ENCODE peak calls at places on chromosomes 16 and 17, in eight cellular contexts. P is WERI-Rb-1; N is transverse colon; W is mammary epithelial cell; J is AG04450; Y is left ventricle myocardium inferior; H is upper lobe of right lung; O is CD8-positive, alpha-beta memory T cell. V is an unnamed sample.

GRCh38 chr17:40443196-40443987 is at the start of gene IGFBP4:
- DNase-seq in N (peak; percentile 84), P (peak; percentile 92), H (peak; percentile 93), O (peak; percentile 74), Y (peak; percentile 84), W (peak; percentile 55), J (no peak), V (no peak)

GRCh38 chr17:15392326-15392739 is 50.9 kb upstream of the TEKT3 start:
- DNase-seq in H (no peak), Y (peak; percentile 52), J (peak; percentile 76), O (no peak), N (no peak), P (no peak), W (peak; percentile 96), V (peak; percentile 98)

GRCh38 chr16:71542377-71542776 is 16.2 kb downstream of the CHST4 start:
- DNase-seq in P (peak; percentile 85), O (peak; percentile 65), N (peak; percentile 60), W (peak; percentile 42), Y (peak; percentile 18), H (peak; percentile 70), J (no peak), V (no peak)

GRCh38 chr16:73671102-73671501 is 623.2 kb upstream of the ZFHX3 start:
- DNase-seq in O (no peak), W (no peak), N (no peak), Y (no peak), H (no peak), P (no peak), J (no peak), V (no peak)

GRCh38 chr16:4477966-4478365 is 1.8 kb downstream of the HMOX2 start:
- DNase-seq in N (no peak), W (peak; percentile 93), Y (no peak), O (no peak), H (no peak), P (no peak), J (no peak), V (no peak)

GRCh38 chr17:31374083-31374447 is 17.4 kb upstream of the RAB11FIP4 start:
- DNase-seq in W (no peak), P (no peak), N (no peak), Y (no peak), J (no peak), O (no peak), H (no peak), V (no peak)

GRCh38 chr16:84739349-84740124 is 39.7 kb downstream of the USP10 start:
- DNase-seq in H (no peak), Y (no peak), J (peak; percentile 54), N (no peak), O (no peak), W (peak; percentile 78), P (no peak), V (no peak)

GRCh38 chr17:55266958-55267688 is 2.4 kb downstream of the HLF start:
- DNase-seq in W (no peak), H (no peak), P (no peak), J (no peak), Y (no peak), O (no peak), N (no peak), V (no peak)

GRCh38 chr16:16190546-16190945 is 32.7 kb downstream of the ABCC6 start:
- DNase-seq in P (no peak), N (no peak), J (no peak), O (no peak), Y (no peak), H (no peak), W (no peak), V (no peak)

GRCh38 chr17:49285716-49286115 is 55.1 kb upstream of the PHOSPHO1 start:
- DNase-seq in Y (no peak), J (no peak), H (peak; percentile 30), O (no peak), N (no peak), W (no peak), P (no peak), V (no peak)

GRCh38 chr17:40949406-40949805 is 12.0 kb upstream of the KRT23 start:
- DNase-seq in J (no peak), Y (no peak), N (no peak), H (no peak), O (no peak), P (no peak), W (no peak), V (no peak)

GRCh38 chr17:72294487-72294893 is 173.7 kb downstream of the SOX9 start:
- DNase-seq in P (no peak), O (no peak), J (no peak), H (no peak), Y (peak; percentile 20), N (no peak), W (no peak), V (no peak)

GRCh38 chr17:40726919-40727318 is 23.4 kb upstream of the KRT24 start:
- DNase-seq in J (no peak), H (no peak), W (no peak), Y (no peak), P (no peak), O (no peak), N (no peak), V (no peak)

GRCh38 chr17:44108440-44109311 is 14.8 kb downstream of the HDAC5 start:
- DNase-seq in H (peak; percentile 75), Y (peak; percentile 85), N (peak; percentile 79), W (no peak), O (no peak), P (peak; percentile 86), J (peak; percentile 91), V (no peak)

GRCh38 chr17:77864234-77865108 is 94.0 kb upstream of the TNRC6C start:
- DNase-seq in O (peak; percentile 23), Y (no peak), H (peak; percentile 40), W (no peak), N (no peak), P (no peak), J (no peak), V (no peak)

GRCh38 chr17:38922538-38923291 is 2.7 kb upstream of the LASP1NB start:
- DNase-seq in H (peak; percentile 52), J (no peak), Y (no peak), O (no peak), P (no peak), N (peak; percentile 68), W (peak; percentile 15), V (no peak)

GRCh38 chr17:81257533-81257932 is 18.4 kb downstream of the NDUFAF8 start:
- DNase-seq in O (no peak), H (no peak), P (no peak), W (no peak), Y (no peak), J (no peak), N (no peak), V (no peak)

DNA sequence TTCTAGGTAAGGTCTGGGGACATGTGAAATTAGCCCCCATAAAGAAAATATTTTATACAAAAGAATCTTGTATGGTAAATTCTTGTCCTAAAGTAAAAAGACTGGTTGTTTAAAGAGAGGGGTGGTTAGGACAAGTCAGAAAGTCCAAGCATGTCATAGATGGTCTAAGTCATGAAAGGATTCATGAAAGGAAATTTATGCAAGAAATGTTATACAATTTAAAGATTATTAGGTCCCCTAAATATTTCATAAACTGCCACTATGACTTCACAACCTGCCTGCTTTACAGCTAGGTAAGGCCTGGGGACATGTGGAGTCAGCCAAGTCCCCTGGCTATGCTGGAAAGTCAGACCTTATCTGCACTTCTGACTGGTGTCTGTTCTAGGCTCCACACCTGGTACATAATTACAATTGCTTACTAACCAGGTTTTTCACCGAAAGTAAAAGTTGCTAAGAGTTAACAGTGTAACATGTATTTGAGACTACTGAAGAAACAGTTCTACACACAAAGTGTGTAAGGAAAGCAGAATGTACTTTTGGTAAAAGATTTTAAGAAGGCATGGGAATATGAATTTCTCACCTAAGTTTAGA is 17.0 kb downstream of the N4BP1 start:
- DNase-seq in H (no peak), N (no peak), W (peak; percentile 35), J (no peak), P (no peak), Y (no peak), O (no peak), V (no peak)
- H3K9me3 ChIP-seq in H (no peaks in the 10 kb centered on the region), N (peaks cover 4% of the 10 kb centered on the region), W (peaks cover 25% of the 10 kb centered on the region), J (peaks cover 22% of the 10 kb centered on the region), P (peaks cover 12% of the 10 kb centered on the region), Y (peaks cover 19% of the 10 kb centered on the region), O (no peaks in the 10 kb centered on the region), V (peaks cover 10% of the 10 kb centered on the region)

DNA sequence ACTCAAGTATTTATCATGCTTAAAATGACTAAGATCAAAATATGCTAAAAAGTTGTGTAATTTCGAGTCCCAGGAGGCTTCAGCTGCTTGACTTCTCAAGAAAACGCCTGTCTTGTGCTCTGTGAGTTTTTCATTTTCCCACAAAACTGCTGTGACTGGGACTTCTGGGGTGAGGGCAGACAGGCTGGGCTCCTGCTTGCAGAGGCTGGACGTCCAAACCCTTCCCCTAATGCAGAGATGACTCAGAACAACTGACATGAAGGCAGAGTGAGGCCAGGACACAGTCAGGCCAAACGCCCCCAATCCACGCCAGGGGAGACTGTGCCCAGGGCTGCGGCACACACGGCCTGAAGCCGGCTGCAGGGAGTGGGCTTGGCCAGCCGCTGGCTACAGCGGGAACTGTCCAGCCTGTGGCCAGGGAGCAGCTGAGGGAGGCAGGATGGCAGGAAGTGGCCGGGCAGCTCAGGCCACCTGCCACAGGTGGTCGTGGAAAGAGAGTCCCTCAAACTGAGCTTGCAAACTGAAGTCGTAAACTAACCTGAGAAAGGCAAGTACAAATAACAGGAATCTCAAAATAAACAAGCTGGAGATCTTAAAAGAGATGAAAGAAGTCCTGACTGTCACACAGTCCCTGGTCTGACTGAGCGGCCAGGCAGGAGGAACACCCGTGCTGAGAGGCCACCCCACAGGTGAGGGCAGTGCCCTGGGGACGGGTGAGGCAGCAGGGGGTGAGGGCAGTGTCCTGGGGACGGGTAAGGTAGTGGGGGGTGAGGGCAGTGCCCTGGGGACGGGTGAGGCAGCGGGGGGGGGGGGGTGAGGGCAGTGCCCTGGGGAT is 21.3 kb upstream of the HEXD start:
- DNase-seq in Y (no peak), N (no peak), O (no peak), W (no peak), J (peak; percentile 62), P (no peak), H (no peak), V (no peak)
- H3K27ac ChIP-seq in Y (peak overlapping the region; percentile 48), N (no peak overlapping the region), O (no peak overlapping the region), W (no peak overlapping the region), J (peak overlapping the region; percentile 68), P (no peak overlapping the region), H (no peak overlapping the region), V (no peak overlapping the region)

GRCh38 chr16:62821771-62822170 is 785.5 kb upstream of the CDH8 start:
- DNase-seq in N (no peak), O (no peak), W (no peak), H (no peak), J (no peak), P (no peak), Y (no peak), V (no peak)
- H3K9me3 ChIP-seq in N (no peaks in the 10 kb centered on the region), O (peaks cover 5% of the 10 kb centered on the region), W (peaks cover 2% of the 10 kb centered on the region), H (no peaks in the 10 kb centered on the region), J (peaks cover 19% of the 10 kb centered on the region), P (no peaks in the 10 kb centered on the region), Y (no peaks in the 10 kb centered on the region), V (peaks cover 3% of the 10 kb centered on the region)

GRCh38 chr17:2394775-2395191 is 6.1 kb downstream of the MNT start:
- DNase-seq in N (no peak), P (no peak), J (no peak), H (peak; percentile 63), O (no peak), Y (no peak), W (no peak), V (no peak)
- H3K27ac ChIP-seq in N (peak overlapping the region; percentile 98), P (no peak overlapping the region), J (no peak overlapping the region), H (peak overlapping the region; percentile 95), O (no peak overlapping the region), Y (peak overlapping the region; percentile 99), W (no peak overlapping the region), V (no peak overlapping the region)

DNA sequence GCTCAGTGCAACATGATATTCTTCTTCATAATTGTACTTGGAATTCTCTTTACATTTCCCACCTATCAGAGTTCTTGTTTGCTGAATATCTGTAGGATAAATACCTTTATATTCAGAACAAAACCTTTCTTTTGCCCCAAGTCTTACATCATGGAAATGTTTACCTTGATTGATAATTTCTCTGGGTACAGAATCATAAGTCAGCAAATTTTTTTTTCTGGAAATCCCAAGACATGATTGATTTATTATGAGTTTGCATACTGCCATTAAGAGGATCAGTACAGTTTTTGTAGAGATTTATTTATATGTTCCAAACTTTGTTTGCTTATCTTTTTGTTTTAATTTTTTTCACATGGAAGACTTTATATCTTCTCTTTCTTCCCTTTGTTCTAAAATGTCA is 699.8 kb upstream of the KIF2B start:
- DNase-seq in O (no peak), J (no peak), P (no peak), Y (no peak), H (no peak), N (no peak), W (no peak), V (no peak)
- H3K9me3 ChIP-seq in O (no peaks in the 10 kb centered on the region), J (no peaks in the 10 kb centered on the region), P (no peaks in the 10 kb centered on the region), Y (no peaks in the 10 kb centered on the region), H (no peaks in the 10 kb centered on the region), N (no peaks in the 10 kb centered on the region), W (no peaks in the 10 kb centered on the region), V (no peaks in the 10 kb centered on the region)

V was measured in keratinocyte.